ENCODE peak calls at places on chromosomes 6 and 20, in ten cellular contexts. E, S, R, Q, Y, H, O, L, M and P are unnamed samples.

GRCh38 chr6:158647501-158647900 is 2.4 kb upstream of the SYTL3 start:
- DNase-seq in E (no peak), S (peak; percentile 8), R (no peak), Q (no peak), Y (peak; percentile 85), H (no peak), O (no peak), L (peak; percentile 67), M (no peak), P (no peak)

GRCh38 chr20:61565791-61566190 is 313.7 kb downstream of the CDH4 start:
- DNase-seq in E (no peak), S (no peak), R (no peak), Q (no peak), Y (no peak), H (no peak), O (no peak), L (no peak), M (no peak), P (peak; percentile 38)

GRCh38 chr6:127484207-127484858 is 25.1 kb upstream of the KIAA0408 start:
- DNase-seq in E (no peak), S (no peak), R (no peak), Q (peak; percentile 41), Y (peak; percentile 62), H (peak; percentile 61), O (no peak), L (peak; percentile 87), M (no peak), P (no peak)

GRCh38 chr6:88008821-88009220 is 38.8 kb upstream of the SPACA1 start:
- DNase-seq in E (no peak), S (no peak), R (no peak), Q (no peak), Y (peak; percentile 80), H (peak; percentile 72), O (no peak), L (peak; percentile 95), M (no peak), P (peak; percentile 37)

GRCh38 chr6:89050155-89050554 is 30.4 kb upstream of the PNRC1 start:
- DNase-seq in E (peak; percentile 74), S (no peak), R (no peak), Q (peak; percentile 23), Y (no peak), H (no peak), O (no peak), L (no peak), M (no peak), P (no peak)

GRCh38 chr6:154619183-154619582 is 108.7 kb upstream of the CNKSR3 start:
- DNase-seq in E (no peak), S (no peak), R (no peak), Q (no peak), Y (no peak), H (no peak), O (no peak), L (no peak), M (no peak), P (no peak)

GRCh38 chr20:31967830-31968249 is at the start of gene XKR7:
- DNase-seq in E (no peak), S (no peak), R (no peak), Q (no peak), Y (peak; percentile 69), H (peak; percentile 10), O (no peak), L (no peak), M (no peak), P (no peak)

GRCh38 chr6:166508726-166509125 is 77.8 kb downstream of the RAMACL start:
- DNase-seq in E (no peak), S (no peak), R (no peak), Q (no peak), Y (no peak), H (no peak), O (no peak), L (no peak), M (no peak), P (peak; percentile 29)

GRCh38 chr6:73728548-73729205 is 32.7 kb downstream of the CD109 start:
- DNase-seq in E (no peak), S (no peak), R (no peak), Q (no peak), Y (no peak), H (no peak), O (no peak), L (no peak), M (no peak), P (no peak)

GRCh38 chr6:81752969-81753708 is 658 bp upstream of the TENT5A start:
- DNase-seq in E (peak; percentile 86), S (peak; percentile 80), R (peak; percentile 74), Q (peak; percentile 96), Y (peak; percentile 87), H (peak; percentile 94), O (peak; percentile 44), L (peak; percentile 90), M (peak; percentile 36), P (peak; percentile 98)

GRCh38 chr6:73073238-73073637 is 152.1 kb downstream of the KHDC1L start:
- DNase-seq in E (no peak), S (no peak), R (no peak), Q (no peak), Y (no peak), H (peak; percentile 38), O (no peak), L (peak; percentile 34), M (no peak), P (no peak)

GRCh38 chr6:149152521-149152920 is 165.0 kb upstream of the TAB2 start:
- DNase-seq in E (no peak), S (no peak), R (no peak), Q (no peak), Y (no peak), H (no peak), O (no peak), L (no peak), M (no peak), P (no peak)

GRCh38 chr6:169556758-169557505 is 144.9 kb downstream of the WDR27 start:
- DNase-seq in E (no peak), S (peak; percentile 60), R (no peak), Q (no peak), Y (no peak), H (no peak), O (no peak), L (no peak), M (no peak), P (no peak)

GRCh38 chr6:132814716-132815570 is 574 bp downstream of the RPS12 start:
- DNase-seq in E (no peak), S (no peak), R (no peak), Q (no peak), Y (peak; percentile 8), H (no peak), O (no peak), L (peak; percentile 29), M (no peak), P (no peak)

GRCh38 chr20:63974402-63975200 is 4.8 kb downstream of the SAMD10 start:
- DNase-seq in E (no peak), S (no peak), R (no peak), Q (no peak), Y (peak; percentile 30), H (peak; percentile 65), O (no peak), L (no peak), M (no peak), P (peak; percentile 86)

GRCh38 chr20:18252597-18253451 is 35.5 kb upstream of the ZNF133 start:
- DNase-seq in E (peak; percentile 66), S (no peak), R (no peak), Q (no peak), Y (peak; percentile 98), H (peak; percentile 72), O (no peak), L (peak; percentile 57), M (no peak), P (no peak)

GRCh38 chr6:90131614-90132423 is 164.8 kb downstream of the BACH2 start:
- DNase-seq in E (peak; percentile 38), S (no peak), R (no peak), Q (peak; percentile 42), Y (no peak), H (peak; percentile 54), O (no peak), L (no peak), M (no peak), P (peak; percentile 66)

GRCh38 chr20:62860924-62861691 is 514 bp downstream of the TCFL5 start:
- DNase-seq in E (no peak), S (no peak), R (no peak), Q (no peak), Y (peak; percentile 33), H (peak; percentile 53), O (peak; percentile 4), L (peak; percentile 20), M (no peak), P (peak; percentile 90)

GRCh38 chr6:108083349-108083748 is 8.8 kb upstream of the OSTM1 start:
- DNase-seq in E (no peak), S (no peak), R (no peak), Q (no peak), Y (no peak), H (no peak), O (no peak), L (no peak), M (no peak), P (no peak)

GRCh38 chr6:142353690-142354089 is 51.9 kb downstream of the ADGRG6 start:
- DNase-seq in E (no peak), S (no peak), R (no peak), Q (no peak), Y (no peak), H (no peak), O (no peak), L (no peak), M (no peak), P (no peak)

GRCh38 chr6:12431023-12431422 is 140.9 kb downstream of the EDN1 start:
- DNase-seq in E (no peak), S (no peak), R (no peak), Q (no peak), Y (no peak), H (no peak), O (no peak), L (no peak), M (no peak), P (no peak)

GRCh38 chr20:38143646-38144554 is 21.2 kb downstream of the TGM2 start:
- DNase-seq in E (no peak), S (no peak), R (no peak), Q (peak; percentile 92), Y (peak; percentile 96), H (peak; percentile 96), O (no peak), L (peak; percentile 100), M (no peak), P (peak; percentile 97)

GRCh38 chr20:23613676-23614075 is 8.0 kb upstream of the CST9 start:
- DNase-seq in E (no peak), S (no peak), R (no peak), Q (no peak), Y (no peak), H (no peak), O (no peak), L (no peak), M (no peak), P (no peak)

GRCh38 chr6:1389791-1390070 is 355 bp downstream of the FOXF2 start:
- DNase-seq in E (no peak), S (no peak), R (no peak), Q (no peak), Y (no peak), H (no peak), O (no peak), L (no peak), M (no peak), P (peak; percentile 97)

GRCh38 chr20:39004508-39004907 is 42.4 kb downstream of the DHX35 start:
- DNase-seq in E (peak; percentile 39), S (no peak), R (no peak), Q (no peak), Y (peak; percentile 3), H (no peak), O (no peak), L (no peak), M (peak; percentile 28), P (no peak)

GRCh38 chr6:107778242-107778641 is 45.9 kb downstream of the SCML4 start:
- DNase-seq in E (no peak), S (no peak), R (no peak), Q (no peak), Y (no peak), H (no peak), O (no peak), L (no peak), M (no peak), P (no peak)